ENCODE peak calls at places on chromosomes 5 and 9, in five cellular contexts. L, K, E, V and A are unnamed samples.

GRCh38 chr5:179230061-179230461 is 115.2 kb downstream of the ADAMTS2 start:
- DNase-seq in K (no peak), V (no peak), L (no peak), E (no peak), A (no peak)

GRCh38 chr9:26375448-26375847 is 517.2 kb downstream of the CAAP1 start:
- DNase-seq in L (no peak), V (no peak), E (no peak), K (no peak), A (no peak)

GRCh38 chr5:147509041-147509709 is 693 bp downstream of the DPYSL3 start:
- DNase-seq in E (no peak), L (no peak), V (peak), K (no peak), A (no peak)

GRCh38 chr5:109413463-109413862 is 3.7 kb upstream of the PJA2 start:
- DNase-seq in V (peak), L (no peak), E (no peak), K (peak), A (no peak)

GRCh38 chr5:51650824-51651223 is 267.6 kb downstream of the ISL1 start:
- DNase-seq in V (no peak), L (no peak), K (no peak), E (no peak), A (no peak)

GRCh38 chr5:56244676-56245075 is 11.5 kb upstream of the ANKRD55 start:
- DNase-seq in V (no peak), E (no peak), K (no peak), L (no peak), A (no peak)

GRCh38 chr9:114303977-114304376 is 18.9 kb upstream of the ORM1 start:
- DNase-seq in E (no peak), V (no peak), K (no peak), L (no peak), A (no peak)

GRCh38 chr5:98530224-98530623 is 243.2 kb upstream of the RGMB start:
- DNase-seq in V (no peak), K (no peak), L (no peak), E (no peak), A (no peak)

GRCh38 chr5:126808619-126809018 is 31.7 kb downstream of the LMNB1 start:
- DNase-seq in E (no peak), V (no peak), K (peak), L (no peak), A (peak)

GRCh38 chr5:163498886-163499285 is 6.5 kb upstream of the MAT2B start:
- DNase-seq in V (no peak), E (no peak), L (no peak), K (no peak), A (no peak)

GRCh38 chr9:134607971-134608370 is 33.6 kb upstream of the COL5A1 start:
- DNase-seq in K (no peak), V (no peak), E (no peak), L (no peak), A (no peak)